ENCODE peak calls at places on chromosome 13, in ten cellular contexts. J, T, U, L, S, Q, W, X, A and E are unnamed samples.

GRCh38 chr13:39263033-39263432 is 224.8 kb downstream of the NHLRC3 start:
- DNase-seq in J (peak), T (peak), U (no peak), L (peak), S (peak), Q (no peak), W (peak), X (peak), A (peak), E (no peak)

GRCh38 chr13:45021250-45021649 is 31.9 kb downstream of the GPALPP1 start:
- DNase-seq in J (no peak), T (no peak), U (no peak), L (no peak), S (no peak), Q (no peak), W (no peak), X (no peak), A (no peak), E (no peak)

GRCh38 chr13:33179463-33179862 is 106.1 kb downstream of the STARD13 start:
- DNase-seq in J (no peak), T (no peak), U (no peak), L (no peak), S (no peak), Q (no peak), W (no peak), X (no peak), A (no peak), E (no peak)

GRCh38 chr13:43355774-43356173 is 332.4 kb downstream of the DNAJC15 start:
- DNase-seq in J (no peak), T (no peak), U (no peak), L (no peak), S (no peak), Q (no peak), W (no peak), X (no peak), A (no peak), E (no peak)

GRCh38 chr13:79395881-79396280 is 10.2 kb downstream of the RBM26 start:
- DNase-seq in J (no peak), T (no peak), U (no peak), L (no peak), S (no peak), Q (no peak), W (no peak), X (no peak), A (no peak), E (no peak)

GRCh38 chr13:112765734-112766133 is 75.9 kb downstream of the ATP11A start:
- DNase-seq in J (no peak), T (no peak), U (no peak), L (no peak), S (no peak), Q (no peak), W (peak), X (no peak), A (peak), E (no peak)

GRCh38 chr13:80133631-80134083 is 207.3 kb downstream of the SPRY2 start:
- DNase-seq in J (no peak), T (no peak), U (no peak), L (peak), S (no peak), Q (no peak), W (no peak), X (no peak), A (no peak), E (no peak)

GRCh38 chr13:87280139-87280538 is 391.0 kb upstream of the SLITRK5 start:
- DNase-seq in J (no peak), T (no peak), U (no peak), L (no peak), S (no peak), Q (no peak), W (no peak), X (no peak), A (no peak), E (no peak)

GRCh38 chr13:90105276-90105675 is 1242.2 kb upstream of the MIR17HG start:
- DNase-seq in J (no peak), T (no peak), U (no peak), L (no peak), S (peak), Q (no peak), W (no peak), X (no peak), A (peak), E (no peak)

GRCh38 chr13:30851697-30852096 is 54.4 kb upstream of the MEDAG start:
- DNase-seq in J (no peak), T (no peak), U (no peak), L (no peak), S (no peak), Q (no peak), W (no peak), X (no peak), A (no peak), E (no peak)

GRCh38 chr13:111652676-111653075 is 332.2 kb downstream of the TEX29 start:
- DNase-seq in J (no peak), T (no peak), U (no peak), L (no peak), S (no peak), Q (no peak), W (no peak), X (peak), A (no peak), E (no peak)

GRCh38 chr13:28077231-28077630 is 23.1 kb downstream of the FLT3 start:
- DNase-seq in J (no peak), T (no peak), U (no peak), L (no peak), S (no peak), Q (no peak), W (no peak), X (no peak), A (no peak), E (no peak)

GRCh38 chr13:25927363-25927762 is 124.5 kb downstream of the SHISA2 start:
- DNase-seq in J (no peak), T (no peak), U (no peak), L (no peak), S (no peak), Q (no peak), W (no peak), X (no peak), A (no peak), E (no peak)

GRCh38 chr13:110359840-110360301 is 52.8 kb downstream of the COL4A2 start:
- DNase-seq in J (no peak), T (no peak), U (no peak), L (no peak), S (no peak), Q (no peak), W (no peak), X (no peak), A (no peak), E (no peak)

GRCh38 chr13:19519049-19519448 is 42.3 kb downstream of the TPTE2 start:
- DNase-seq in J (no peak), T (no peak), U (no peak), L (no peak), S (no peak), Q (no peak), W (no peak), X (no peak), A (no peak), E (no peak)

GRCh38 chr13:20566424-20566916 is 487 bp upstream of the IFT88 start:
- DNase-seq in J (peak), T (peak), U (no peak), L (peak), S (peak), Q (no peak), W (no peak), X (no peak), A (peak), E (no peak)

GRCh38 chr13:89315287-89315686 is 1644.1 kb downstream of the SLITRK5 start:
- DNase-seq in J (no peak), T (no peak), U (no peak), L (no peak), S (no peak), Q (no peak), W (no peak), X (no peak), A (no peak), E (no peak)

GRCh38 chr13:22074403-22074802 is 403.5 kb downstream of the FGF9 start:
- DNase-seq in J (no peak), T (no peak), U (no peak), L (no peak), S (no peak), Q (no peak), W (no peak), X (no peak), A (no peak), E (no peak)

GRCh38 chr13:25633108-25633507 is 261.3 kb downstream of the ATP8A2 start:
- DNase-seq in J (no peak), T (no peak), U (no peak), L (no peak), S (no peak), Q (no peak), W (peak), X (no peak), A (no peak), E (no peak)

GRCh38 chr13:41107584-41108014 is 25.0 kb downstream of the KBTBD6 start:
- DNase-seq in J (no peak), T (no peak), U (no peak), L (no peak), S (no peak), Q (no peak), W (peak), X (no peak), A (no peak), E (no peak)

GRCh38 chr13:28421674-28422410 is 73.1 kb downstream of the FLT1 start:
- DNase-seq in J (no peak), T (no peak), U (no peak), L (no peak), S (no peak), Q (no peak), W (no peak), X (no peak), A (no peak), E (no peak)